ENCODE peak calls at places on chromosomes 11 and 22, in nine cellular contexts. Q is neuronal stem cell, M is OCI-LY7, F is endothelial cell of umbilical vein, T is mesenchymal stem cell, E is GM23338, U is H9, Y is mammary epithelial cell, H is HCT116. I is an unnamed sample.

GRCh38 chr11:110345756-110346155 is 49.3 kb upstream of the RDX start:
- DNase-seq in Q (no peak), M (no peak), F (peak), T (no peak), E (no peak), U (no peak), Y (peak), H (no peak), I (peak)

GRCh38 chr11:91653091-91653754 is 571.4 kb upstream of the FAT3 start:
- DNase-seq in Q (no peak), M (no peak), F (no peak), T (no peak), E (no peak), U (no peak), Y (peak), H (no peak), I (no peak)

GRCh38 chr11:79173615-79174014 is 267.2 kb downstream of the TENM4 start:
- DNase-seq in Q (no peak), M (no peak), F (no peak), T (peak), E (peak), U (no peak), Y (no peak), H (no peak), I (peak)

GRCh38 chr11:125167292-125167953 is 2.9 kb downstream of the PKNOX2 start:
- DNase-seq in Q (peak), M (no peak), F (no peak), T (peak), E (peak), U (no peak), Y (no peak), H (no peak), I (no peak)

GRCh38 chr11:130062030-130062429 is 7.7 kb upstream of the APLP2 start:
- DNase-seq in Q (no peak), M (no peak), F (no peak), T (no peak), E (no peak), U (no peak), Y (no peak), H (no peak), I (peak)

GRCh38 chr22:41842996-41843970 is 10.4 kb downstream of the SREBF2 start:
- DNase-seq in Q (no peak), M (peak), F (no peak), T (no peak), E (no peak), U (no peak), Y (no peak), H (no peak), I (peak)

GRCh38 chr11:41320233-41320993 is 139.0 kb downstream of the LRRC4C start:
- DNase-seq in Q (no peak), M (no peak), F (no peak), T (no peak), E (no peak), U (no peak), Y (no peak), H (no peak), I (no peak)

GRCh38 chr11:40134820-40135219 is 1324.6 kb downstream of the LRRC4C start:
- DNase-seq in Q (no peak), M (no peak), F (no peak), T (peak), E (no peak), U (no peak), Y (no peak), H (no peak), I (no peak)

GRCh38 chr11:117230286-117230961 is 1.4 kb downstream of the PCSK7 start:
- DNase-seq in Q (no peak), M (peak), F (no peak), T (no peak), E (no peak), U (no peak), Y (peak), H (no peak), I (peak)

GRCh38 chr11:34586655-34587281 is 34.1 kb upstream of the EHF start:
- DNase-seq in Q (no peak), M (no peak), F (no peak), T (no peak), E (no peak), U (no peak), Y (no peak), H (no peak), I (peak)

GRCh38 chr11:17865765-17866428 is 131.3 kb downstream of the KCNC1 start:
- DNase-seq in Q (no peak), M (no peak), F (no peak), T (no peak), E (no peak), U (no peak), Y (peak), H (no peak), I (peak)

GRCh38 chr11:23124249-23124648 is 264.0 kb upstream of the CCDC179 start:
- DNase-seq in Q (no peak), M (no peak), F (no peak), T (no peak), E (no peak), U (no peak), Y (no peak), H (no peak), I (peak)

GRCh38 chr11:99865951-99866350 is 821.1 kb upstream of the ARHGAP42 start:
- DNase-seq in Q (no peak), M (no peak), F (no peak), T (no peak), E (no peak), U (no peak), Y (no peak), H (no peak), I (no peak)

GRCh38 chr11:62540804-62541671 is 5.6 kb downstream of the AHNAK start:
- DNase-seq in Q (no peak), M (peak), F (peak), T (peak), E (no peak), U (no peak), Y (no peak), H (no peak), I (no peak)

GRCh38 chr11:19713221-19714092 is 820 bp downstream of the NAV2 start:
- DNase-seq in Q (no peak), M (no peak), F (peak), T (peak), E (peak), U (peak), Y (no peak), H (no peak), I (no peak)
- H2AFZ ChIP-seq in Q (peak), M (peak), F (peak), T (peak), E (peak), U (peak), Y (peak), H (no peak), I (peak)

GRCh38 chr11:131628739-131629138 is 258.3 kb downstream of the NTM start:
- DNase-seq in Q (no peak), M (no peak), F (no peak), T (no peak), E (no peak), U (no peak), Y (no peak), H (no peak), I (no peak)
- H2AFZ ChIP-seq in Q (no peak), M (no peak), F (no peak), T (no peak), E (no peak), U (no peak), Y (no peak), H (no peak), I (no peak)

DNA sequence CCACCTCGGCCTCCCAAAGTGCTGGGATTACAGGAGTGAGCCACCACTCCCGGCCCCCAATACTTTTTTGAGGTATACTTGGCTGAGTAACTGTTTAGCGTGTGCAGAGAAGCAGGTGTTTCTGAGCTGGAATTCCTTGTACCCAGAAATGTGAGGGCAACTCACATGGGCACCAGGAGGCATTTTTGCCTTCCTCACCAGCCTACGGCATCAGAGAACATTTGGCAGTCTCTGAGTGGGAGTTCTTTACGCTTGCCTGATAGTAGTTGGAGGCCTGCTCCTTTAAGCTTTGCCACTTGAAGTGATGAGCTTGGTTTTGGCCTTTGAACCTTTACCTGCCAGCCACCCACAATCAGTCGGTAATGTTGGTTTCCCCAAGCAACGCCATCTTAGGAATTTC is 9.2 kb downstream of the PARVB start:
- DNase-seq in Q (no peak), M (no peak), F (no peak), T (no peak), E (no peak), U (no peak), Y (no peak), H (no peak), I (no peak)
- H2AFZ ChIP-seq in Q (peak), M (no peak), F (no peak), T (no peak), E (no peak), U (no peak), Y (no peak), H (no peak), I (no peak)

GRCh38 chr11:128520886-128521696 is 66.3 kb downstream of the ETS1 start:
- DNase-seq in Q (no peak), M (peak), F (no peak), T (no peak), E (no peak), U (no peak), Y (no peak), H (no peak), I (no peak)

GRCh38 chr11:128522943-128523518 is 64.3 kb downstream of the ETS1 start:
- DNase-seq in Q (no peak), M (no peak), F (no peak), T (peak), E (no peak), U (no peak), Y (no peak), H (no peak), I (no peak)

GRCh38 chr11:128521697-128522062 is 65.7 kb downstream of the ETS1 start:
- DNase-seq in Q (no peak), M (no peak), F (no peak), T (peak), E (no peak), U (no peak), Y (no peak), H (no peak), I (no peak)

GRCh38 chr11:128523616-128524015 is 63.7 kb downstream of the ETS1 start:
- DNase-seq in Q (no peak), M (no peak), F (no peak), T (peak), E (no peak), U (no peak), Y (peak), H (no peak), I (peak)

GRCh38 chr11:128522063-128522942 is 65.1 kb downstream of the ETS1 start:
- DNase-seq in Q (peak), M (peak), F (peak), T (peak), E (peak), U (peak), Y (peak), H (peak), I (peak)
- H2AFZ ChIP-seq in Q (peak), M (peak), F (no peak), T (peak), E (peak), U (no peak), Y (peak), H (peak), I (peak)

GRCh38 chr11:113073290-113073953 is 112.2 kb downstream of the NCAM1 start:
- DNase-seq in Q (no peak), M (no peak), F (no peak), T (no peak), E (no peak), U (no peak), Y (no peak), H (no peak), I (no peak)

GRCh38 chr11:113082501-113082900 is 121.3 kb downstream of the NCAM1 start:
- DNase-seq in Q (no peak), M (no peak), F (no peak), T (no peak), E (no peak), U (no peak), Y (no peak), H (no peak), I (no peak)

DNA sequence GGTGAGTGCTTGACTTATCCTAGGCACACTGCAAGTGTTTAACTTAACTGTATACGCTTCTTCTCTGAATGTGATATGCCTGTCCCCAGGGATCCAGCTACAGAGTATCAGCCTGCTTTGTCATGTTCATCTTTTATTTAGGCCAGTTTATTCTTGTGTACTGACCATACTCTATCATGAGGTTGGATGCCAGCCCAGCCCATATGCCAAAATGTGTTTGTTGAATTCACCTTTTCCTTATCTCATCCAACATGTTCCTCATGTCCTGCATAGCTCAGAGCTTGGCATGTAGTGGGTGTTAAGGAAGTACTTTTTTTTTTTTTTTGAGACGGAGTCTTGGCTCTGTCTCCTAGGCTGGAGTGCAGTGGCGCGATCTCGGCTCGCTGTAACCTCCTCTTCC is 116.2 kb downstream of the NCAM1 start:
- DNase-seq in Q (no peak), M (no peak), F (no peak), T (no peak), E (no peak), U (no peak), Y (no peak), H (no peak), I (no peak)
- H2AFZ ChIP-seq in Q (no peak), M (no peak), F (no peak), T (no peak), E (no peak), U (no peak), Y (no peak), H (no peak), I (no peak)

GRCh38 chr11:20376162-20376561 is 11.4 kb upstream of the PRMT3 start:
- DNase-seq in Q (no peak), M (no peak), F (no peak), T (no peak), E (no peak), U (no peak), Y (no peak), H (no peak), I (no peak)
- H2AFZ ChIP-seq in Q (no peak), M (no peak), F (no peak), T (no peak), E (no peak), U (no peak), Y (no peak), H (no peak), I (no peak)

GRCh38 chr22:19666663-19667593 is 47.4 kb upstream of the SEPTIN5 start:
- DNase-seq in Q (no peak), M (no peak), F (peak), T (no peak), E (no peak), U (no peak), Y (no peak), H (no peak), I (no peak)

GRCh38 chr22:19664406-19664805 is 49.9 kb upstream of the SEPTIN5 start:
- DNase-seq in Q (no peak), M (no peak), F (peak), T (no peak), E (no peak), U (no peak), Y (no peak), H (no peak), I (no peak)

GRCh38 chr22:19664951-19665783 is 49.1 kb upstream of the SEPTIN5 start:
- DNase-seq in Q (no peak), M (no peak), F (no peak), T (no peak), E (no peak), U (no peak), Y (no peak), H (no peak), I (no peak)

GRCh38 chr22:19667872-19668740 is 46.2 kb upstream of the SEPTIN5 start:
- DNase-seq in Q (no peak), M (no peak), F (no peak), T (no peak), E (no peak), U (no peak), Y (no peak), H (no peak), I (no peak)

DNA sequence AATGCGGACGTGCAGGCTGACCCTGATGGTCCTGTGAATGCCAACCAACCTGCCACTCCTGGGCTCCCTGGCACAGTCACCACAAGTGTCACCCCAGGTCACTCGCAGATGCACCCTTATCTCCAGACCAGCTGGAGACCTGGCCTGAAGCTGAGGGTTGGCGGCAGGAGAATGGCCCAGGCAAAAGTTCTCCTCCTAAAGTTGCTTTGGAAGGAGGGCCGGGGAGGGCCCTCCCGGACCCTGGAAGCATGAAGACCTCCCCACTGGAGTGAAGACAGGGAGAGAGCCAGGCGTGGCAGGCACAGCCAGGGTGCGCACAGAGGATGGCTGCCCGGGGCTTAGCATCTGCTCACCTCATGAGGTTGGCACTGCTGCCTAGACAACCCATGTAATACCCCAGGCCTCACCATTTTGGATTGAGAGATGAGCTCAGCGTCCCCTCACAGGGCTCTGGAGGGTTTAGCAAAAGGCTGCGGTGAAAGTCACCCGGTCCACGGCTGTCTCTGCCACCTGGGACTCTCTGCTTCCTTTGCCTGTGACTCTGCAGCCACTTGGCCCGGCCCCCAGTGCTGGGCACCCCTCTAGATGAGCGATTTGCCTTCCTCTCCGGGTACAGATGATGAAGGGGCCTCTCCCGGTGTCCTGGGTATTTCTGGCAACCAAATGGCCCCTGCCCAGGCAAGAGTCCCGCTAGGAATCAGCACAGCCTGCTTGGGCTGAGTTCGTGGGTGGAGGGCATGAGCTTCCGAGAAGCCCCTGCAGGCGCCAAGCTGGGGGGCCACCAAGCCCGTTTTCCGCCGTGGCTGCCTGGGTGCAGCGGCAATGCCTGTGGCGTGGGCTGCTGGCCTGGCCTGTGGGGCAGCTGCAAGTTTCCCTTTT is 48.3 kb upstream of the SEPTIN5 start:
- DNase-seq in Q (no peak), M (no peak), F (no peak), T (no peak), E (no peak), U (no peak), Y (no peak), H (no peak), I (no peak)
- H2AFZ ChIP-seq in Q (no peak), M (no peak), F (no peak), T (no peak), E (no peak), U (no peak), Y (no peak), H (no peak), I (no peak)